ENCODE peak calls at places on chromosomes 1 and 21, in four cellular contexts. One of them, this sample, is unnamed.

GRCh38 chr21:39098696-39099111 is 84.5 kb downstream of the PSMG1 start:
- DNase-seq in stimulated activated CD4-positive, alpha-beta T cell treated with anti-CD3 and anti-CD28 coated beads, Interleukin-4, amount 100 ng/mL, for 4 hours: no peak
- DNase-seq in chondrocyte: no peak
- DNase-seq in AG09319: no peak
- DNase-seq in this sample: no peak

GRCh38 chr1:63691672-63692425 is 82.0 kb upstream of the ROR1 start:
- DNase-seq in stimulated activated CD4-positive, alpha-beta T cell treated with anti-CD3 and anti-CD28 coated beads, Interleukin-4, amount 100 ng/mL, for 4 hours: no peak
- DNase-seq in chondrocyte: no peak
- DNase-seq in AG09319: peak; percentile 91
- DNase-seq in this sample: no peak

GRCh38 chr1:105891308-105891707 is 1165.2 kb upstream of the PRMT6 start:
- DNase-seq in stimulated activated CD4-positive, alpha-beta T cell treated with anti-CD3 and anti-CD28 coated beads, Interleukin-4, amount 100 ng/mL, for 4 hours: no peak
- DNase-seq in chondrocyte: no peak
- DNase-seq in AG09319: no peak
- DNase-seq in this sample: no peak

GRCh38 chr1:41622859-41623732 is 138.6 kb upstream of the EDN2 start:
- DNase-seq in stimulated activated CD4-positive, alpha-beta T cell treated with anti-CD3 and anti-CD28 coated beads, Interleukin-4, amount 100 ng/mL, for 4 hours: no peak
- DNase-seq in chondrocyte: no peak
- DNase-seq in AG09319: no peak
- DNase-seq in this sample: no peak

GRCh38 chr1:114715952-114716303 is 643 bp downstream of the NRAS start:
- DNase-seq in stimulated activated CD4-positive, alpha-beta T cell treated with anti-CD3 and anti-CD28 coated beads, Interleukin-4, amount 100 ng/mL, for 4 hours: no peak
- DNase-seq in chondrocyte: no peak
- DNase-seq in AG09319: no peak
- DNase-seq in this sample: no peak

GRCh38 chr1:39195166-39196111 is 9.1 kb upstream of the MACF1 start:
- DNase-seq in stimulated activated CD4-positive, alpha-beta T cell treated with anti-CD3 and anti-CD28 coated beads, Interleukin-4, amount 100 ng/mL, for 4 hours: no peak
- DNase-seq in chondrocyte: no peak
- DNase-seq in AG09319: no peak
- DNase-seq in this sample: no peak

GRCh38 chr21:43762303-43763128 is 13.6 kb downstream of the CSTB start:
- DNase-seq in stimulated activated CD4-positive, alpha-beta T cell treated with anti-CD3 and anti-CD28 coated beads, Interleukin-4, amount 100 ng/mL, for 4 hours: no peak
- DNase-seq in chondrocyte: no peak
- DNase-seq in AG09319: no peak
- DNase-seq in this sample: no peak

GRCh38 chr1:192485692-192486436 is 89.7 kb upstream of the RGS1 start:
- DNase-seq in stimulated activated CD4-positive, alpha-beta T cell treated with anti-CD3 and anti-CD28 coated beads, Interleukin-4, amount 100 ng/mL, for 4 hours: no peak
- DNase-seq in chondrocyte: no peak
- DNase-seq in AG09319: peak; percentile 96
- DNase-seq in this sample: no peak

GRCh38 chr1:220962031-220962751 is 82.9 kb downstream of the HLX start:
- DNase-seq in stimulated activated CD4-positive, alpha-beta T cell treated with anti-CD3 and anti-CD28 coated beads, Interleukin-4, amount 100 ng/mL, for 4 hours: no peak
- DNase-seq in chondrocyte: no peak
- DNase-seq in AG09319: peak; percentile 86
- DNase-seq in this sample: no peak

GRCh38 chr1:12469493-12469892 is 148.5 kb downstream of the DHRS3 start:
- DNase-seq in stimulated activated CD4-positive, alpha-beta T cell treated with anti-CD3 and anti-CD28 coated beads, Interleukin-4, amount 100 ng/mL, for 4 hours: no peak
- DNase-seq in chondrocyte: no peak
- DNase-seq in AG09319: no peak
- DNase-seq in this sample: no peak

GRCh38 chr1:22969224-22969829 is 3.3 kb downstream of the LACTBL1 start:
- DNase-seq in stimulated activated CD4-positive, alpha-beta T cell treated with anti-CD3 and anti-CD28 coated beads, Interleukin-4, amount 100 ng/mL, for 4 hours: no peak
- DNase-seq in chondrocyte: no peak
- DNase-seq in AG09319: peak; percentile 25
- DNase-seq in this sample: no peak

GRCh38 chr21:42093991-42094417 is 22.9 kb downstream of the UMODL1 start:
- DNase-seq in stimulated activated CD4-positive, alpha-beta T cell treated with anti-CD3 and anti-CD28 coated beads, Interleukin-4, amount 100 ng/mL, for 4 hours: no peak
- DNase-seq in chondrocyte: no peak
- DNase-seq in AG09319: peak; percentile 90
- DNase-seq in this sample: no peak

GRCh38 chr1:10736623-10737267 is 59.7 kb downstream of the CASZ1 start:
- DNase-seq in stimulated activated CD4-positive, alpha-beta T cell treated with anti-CD3 and anti-CD28 coated beads, Interleukin-4, amount 100 ng/mL, for 4 hours: no peak
- DNase-seq in chondrocyte: no peak
- DNase-seq in AG09319: no peak
- DNase-seq in this sample: no peak

GRCh38 chr21:43605320-43606244 is 53.7 kb downstream of the HSF2BP start:
- DNase-seq in stimulated activated CD4-positive, alpha-beta T cell treated with anti-CD3 and anti-CD28 coated beads, Interleukin-4, amount 100 ng/mL, for 4 hours: no peak
- DNase-seq in chondrocyte: no peak
- DNase-seq in AG09319: no peak
- DNase-seq in this sample: no peak

GRCh38 chr1:112114540-112114939 is 125.1 kb upstream of the KCND3 start:
- DNase-seq in stimulated activated CD4-positive, alpha-beta T cell treated with anti-CD3 and anti-CD28 coated beads, Interleukin-4, amount 100 ng/mL, for 4 hours: no peak
- DNase-seq in chondrocyte: no peak
- DNase-seq in AG09319: no peak
- DNase-seq in this sample: no peak

GRCh38 chr1:152001631-152002584 is 8.2 kb upstream of the S100A10 start:
- DNase-seq in stimulated activated CD4-positive, alpha-beta T cell treated with anti-CD3 and anti-CD28 coated beads, Interleukin-4, amount 100 ng/mL, for 4 hours: peak; percentile 68
- DNase-seq in chondrocyte: no peak
- DNase-seq in AG09319: peak; percentile 95
- DNase-seq in this sample: peak; percentile 64

GRCh38 chr1:8203056-8203455 is 114.9 kb upstream of the SLC45A1 start:
- DNase-seq in stimulated activated CD4-positive, alpha-beta T cell treated with anti-CD3 and anti-CD28 coated beads, Interleukin-4, amount 100 ng/mL, for 4 hours: no peak
- DNase-seq in chondrocyte: no peak
- DNase-seq in AG09319: no peak
- DNase-seq in this sample: no peak

GRCh38 chr1:76802094-76802493 is 65.2 kb upstream of the ST6GALNAC5 start:
- DNase-seq in stimulated activated CD4-positive, alpha-beta T cell treated with anti-CD3 and anti-CD28 coated beads, Interleukin-4, amount 100 ng/mL, for 4 hours: no peak
- DNase-seq in chondrocyte: no peak
- DNase-seq in AG09319: no peak
- DNase-seq in this sample: no peak

GRCh38 chr21:33325222-33326067 is 675 bp downstream of the IFNAR1 start:
- DNase-seq in stimulated activated CD4-positive, alpha-beta T cell treated with anti-CD3 and anti-CD28 coated beads, Interleukin-4, amount 100 ng/mL, for 4 hours: peak; percentile 69
- DNase-seq in chondrocyte: no peak
- DNase-seq in AG09319: peak; percentile 30
- DNase-seq in this sample: peak; percentile 68

GRCh38 chr1:187876775-187877174 is 1048.0 kb downstream of the PLA2G4A start:
- DNase-seq in stimulated activated CD4-positive, alpha-beta T cell treated with anti-CD3 and anti-CD28 coated beads, Interleukin-4, amount 100 ng/mL, for 4 hours: no peak
- DNase-seq in chondrocyte: no peak
- DNase-seq in AG09319: no peak
- DNase-seq in this sample: no peak